ENCODE peak calls at places on chromosomes 1 and 21, in six cellular contexts. One of them, this sample, is unnamed. For H3K4me1, the result is how much of the 10 kb centered on the place peaks cover.

GRCh38 chr1:117015701-117016100 is 14.1 kb downstream of the CD101 start:
- DNase-seq in transverse colon: no peak
- DNase-seq in HCT116: no peak
- DNase-seq in prostate gland: no peak
- DNase-seq in stomach: no peak
- DNase-seq in suprapubic skin: no peak
- DNase-seq in this sample: no peak

GRCh38 chr1:26418865-26419349 is 8.3 kb downstream of the LIN28A start:
- DNase-seq in transverse colon: no peak
- DNase-seq in HCT116: no peak
- DNase-seq in prostate gland: no peak
- DNase-seq in stomach: no peak
- DNase-seq in suprapubic skin: no peak
- DNase-seq in this sample: no peak

GRCh38 chr1:196380311-196380710 is 227.9 kb downstream of the KCNT2 start:
- DNase-seq in transverse colon: no peak
- DNase-seq in HCT116: no peak
- DNase-seq in prostate gland: no peak
- DNase-seq in stomach: no peak
- DNase-seq in suprapubic skin: no peak
- DNase-seq in this sample: no peak

GRCh38 chr21:29256125-29256895 is 42.4 kb upstream of the BACH1 start:
- DNase-seq in transverse colon: no peak
- DNase-seq in HCT116: no peak
- DNase-seq in prostate gland: no peak
- DNase-seq in stomach: no peak
- DNase-seq in suprapubic skin: no peak
- DNase-seq in this sample: no peak

GRCh38 chr1:53956308-53957168 is 10.4 kb downstream of the LRRC42 start:
- DNase-seq in transverse colon: no peak
- DNase-seq in HCT116: no peak
- DNase-seq in prostate gland: no peak
- DNase-seq in stomach: no peak
- DNase-seq in suprapubic skin: no peak
- DNase-seq in this sample: no peak

GRCh38 chr1:47637111-47637685 is 199.4 kb downstream of the FOXD2 start:
- DNase-seq in transverse colon: no peak
- DNase-seq in HCT116: no peak
- DNase-seq in prostate gland: no peak
- DNase-seq in stomach: no peak
- DNase-seq in suprapubic skin: no peak
- DNase-seq in this sample: no peak

GRCh38 chr1:30135729-30136128 is 587.7 kb downstream of the MATN1 start:
- DNase-seq in transverse colon: no peak
- DNase-seq in HCT116: no peak
- DNase-seq in prostate gland: no peak
- DNase-seq in stomach: no peak
- DNase-seq in suprapubic skin: no peak
- DNase-seq in this sample: no peak

GRCh38 chr21:41877901-41878830 is 978 bp downstream of the PRDM15 start:
- DNase-seq in transverse colon: peak
- DNase-seq in HCT116: no peak
- DNase-seq in prostate gland: no peak
- DNase-seq in stomach: peak
- DNase-seq in suprapubic skin: no peak
- DNase-seq in this sample: peak

GRCh38 chr1:194181845-194182244 is 995.4 kb upstream of the B3GALT2 start:
- DNase-seq in transverse colon: no peak
- DNase-seq in HCT116: no peak
- DNase-seq in prostate gland: no peak
- DNase-seq in stomach: no peak
- DNase-seq in suprapubic skin: no peak
- DNase-seq in this sample: no peak

GRCh38 chr1:91900538-91900937 is 14.6 kb upstream of the TGFBR3 start:
- DNase-seq in transverse colon: no peak
- DNase-seq in HCT116: no peak
- DNase-seq in prostate gland: no peak
- DNase-seq in stomach: no peak
- DNase-seq in suprapubic skin: no peak
- DNase-seq in this sample: no peak

GRCh38 chr21:34141373-34141772 is 68.0 kb downstream of the MRPS6 start:
- DNase-seq in transverse colon: no peak
- DNase-seq in HCT116: no peak
- DNase-seq in prostate gland: no peak
- DNase-seq in stomach: no peak
- DNase-seq in suprapubic skin: no peak
- DNase-seq in this sample: no peak

GRCh38 chr1:8266436-8267165 is 51.3 kb upstream of the SLC45A1 start:
- DNase-seq in transverse colon: no peak
- DNase-seq in HCT116: no peak
- DNase-seq in prostate gland: no peak
- DNase-seq in stomach: no peak
- DNase-seq in suprapubic skin: no peak
- DNase-seq in this sample: no peak

GRCh38 chr1:5551274-5551966 is 440.8 kb downstream of the NPHP4 start:
- DNase-seq in transverse colon: peak
- DNase-seq in HCT116: peak
- DNase-seq in prostate gland: peak
- DNase-seq in stomach: no peak
- DNase-seq in suprapubic skin: no peak
- DNase-seq in this sample: no peak

GRCh38 chr21:40902299-40902698 is 55.3 kb upstream of the DSCAM start:
- DNase-seq in transverse colon: no peak
- DNase-seq in HCT116: no peak
- DNase-seq in prostate gland: peak
- DNase-seq in stomach: peak
- DNase-seq in suprapubic skin: no peak
- DNase-seq in this sample: no peak

GRCh38 chr1:185561629-185562028 is 172.6 kb upstream of the HMCN1 start:
- DNase-seq in transverse colon: no peak
- DNase-seq in HCT116: no peak
- DNase-seq in prostate gland: no peak
- DNase-seq in stomach: no peak
- DNase-seq in suprapubic skin: no peak
- DNase-seq in this sample: no peak

GRCh38 chr1:237903961-237904360 is 13.2 kb upstream of the ZP4 start:
- DNase-seq in transverse colon: no peak
- DNase-seq in HCT116: no peak
- DNase-seq in prostate gland: no peak
- DNase-seq in stomach: no peak
- DNase-seq in suprapubic skin: no peak
- DNase-seq in this sample: no peak

GRCh38 chr21:42403611-42404231 is at the start of gene UBASH3A:
- DNase-seq in transverse colon: peak
- DNase-seq in HCT116: no peak
- DNase-seq in prostate gland: no peak
- DNase-seq in stomach: no peak
- DNase-seq in suprapubic skin: no peak
- DNase-seq in this sample: peak

GRCh38 chr1:58815680-58816071 is 31.8 kb upstream of the JUN start:
- DNase-seq in transverse colon: peak
- DNase-seq in HCT116: no peak
- DNase-seq in prostate gland: peak
- DNase-seq in stomach: no peak
- DNase-seq in suprapubic skin: no peak
- DNase-seq in this sample: no peak

GRCh38 chr1:170682159-170682558 is 18.2 kb downstream of the PRRX1 start:
- DNase-seq in transverse colon: no peak
- DNase-seq in HCT116: no peak
- DNase-seq in prostate gland: no peak
- DNase-seq in stomach: no peak
- DNase-seq in suprapubic skin: no peak
- DNase-seq in this sample: no peak

GRCh38 chr1:6750490-6750889 is 34.8 kb upstream of the CAMTA1 start:
- DNase-seq in transverse colon: no peak
- DNase-seq in HCT116: no peak
- DNase-seq in prostate gland: no peak
- DNase-seq in stomach: no peak
- DNase-seq in suprapubic skin: no peak
- DNase-seq in this sample: no peak

GRCh38 chr1:151346082-151346768 is 827 bp downstream of the RFX5 start:
- DNase-seq in transverse colon: no peak
- DNase-seq in HCT116: no peak
- DNase-seq in prostate gland: no peak
- DNase-seq in stomach: no peak
- DNase-seq in suprapubic skin: no peak
- DNase-seq in this sample: no peak

GRCh38 chr1:191206808-191207207 is 729.1 kb upstream of the BRINP3 start:
- DNase-seq in transverse colon: no peak
- DNase-seq in HCT116: peak
- DNase-seq in prostate gland: no peak
- DNase-seq in stomach: no peak
- DNase-seq in suprapubic skin: no peak
- DNase-seq in this sample: no peak

DNA sequence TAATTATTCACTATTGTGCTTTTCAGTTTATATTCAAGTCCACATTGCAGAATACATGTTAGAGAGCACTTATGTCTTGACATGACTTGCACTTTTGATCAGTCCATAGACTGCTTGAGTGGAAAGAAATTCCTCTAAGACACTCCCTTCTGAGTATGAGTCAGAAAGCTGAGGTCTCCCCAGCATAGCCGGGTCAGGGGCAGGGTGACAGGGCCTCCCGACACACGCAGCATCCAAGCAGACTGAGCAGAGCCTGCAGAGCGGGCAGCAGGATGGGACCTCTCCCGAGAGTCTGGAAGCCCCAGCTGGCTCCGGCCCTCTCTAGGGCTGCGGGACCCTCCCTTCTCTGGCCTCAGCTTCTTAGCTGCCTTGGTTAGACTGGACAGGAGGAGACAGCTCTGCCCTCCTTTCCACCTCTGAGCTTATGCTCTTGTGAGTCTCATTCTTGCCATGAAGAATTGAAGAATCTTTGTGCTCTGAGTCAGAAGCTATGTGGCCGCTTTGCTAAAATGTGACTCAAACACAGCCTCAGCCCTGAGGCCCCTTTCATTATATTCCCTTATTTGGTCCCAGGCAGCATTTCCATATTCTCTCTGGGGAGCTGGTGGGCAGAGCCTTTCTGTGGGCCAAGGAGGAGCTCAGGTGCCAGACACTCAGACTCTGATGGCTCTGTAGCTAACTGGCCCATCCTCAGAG is 11.2 kb upstream of the CAPN2 start:
- DNase-seq in transverse colon: no peak
- DNase-seq in HCT116: peak
- DNase-seq in prostate gland: no peak
- DNase-seq in stomach: no peak
- DNase-seq in suprapubic skin: no peak
- DNase-seq in this sample: no peak
- TF ChIP-seq POLR2AphosphoS5 in transverse colon: no peak
- TF ChIP-seq POLR2AphosphoS5 in HCT116: peak
- TF ChIP-seq POLR2AphosphoS5 in prostate gland: no peak
- TF ChIP-seq POLR2AphosphoS5 in stomach: peak
- TF ChIP-seq POLR2AphosphoS5 in suprapubic skin: no peak
- TF ChIP-seq POLR2AphosphoS5 in this sample: no peak

GRCh38 chr1:246114369-246114768 is 392.7 kb downstream of the SMYD3 start:
- DNase-seq in transverse colon: no peak
- DNase-seq in HCT116: no peak
- DNase-seq in prostate gland: no peak
- DNase-seq in stomach: no peak
- DNase-seq in suprapubic skin: no peak
- DNase-seq in this sample: no peak

GRCh38 chr1:246110343-246111219 is 396.5 kb downstream of the SMYD3 start:
- DNase-seq in transverse colon: peak
- DNase-seq in HCT116: no peak
- DNase-seq in prostate gland: no peak
- DNase-seq in stomach: no peak
- DNase-seq in suprapubic skin: no peak
- DNase-seq in this sample: no peak

GRCh38 chr1:246111570-246111969 is 395.5 kb downstream of the SMYD3 start:
- DNase-seq in transverse colon: no peak
- DNase-seq in HCT116: no peak
- DNase-seq in prostate gland: no peak
- DNase-seq in stomach: no peak
- DNase-seq in suprapubic skin: no peak
- DNase-seq in this sample: no peak

GRCh38 chr1:246117066-246117791 is 389.9 kb downstream of the SMYD3 start:
- DNase-seq in transverse colon: peak
- DNase-seq in HCT116: no peak
- DNase-seq in prostate gland: no peak
- DNase-seq in stomach: peak
- DNase-seq in suprapubic skin: no peak
- DNase-seq in this sample: no peak

DNA sequence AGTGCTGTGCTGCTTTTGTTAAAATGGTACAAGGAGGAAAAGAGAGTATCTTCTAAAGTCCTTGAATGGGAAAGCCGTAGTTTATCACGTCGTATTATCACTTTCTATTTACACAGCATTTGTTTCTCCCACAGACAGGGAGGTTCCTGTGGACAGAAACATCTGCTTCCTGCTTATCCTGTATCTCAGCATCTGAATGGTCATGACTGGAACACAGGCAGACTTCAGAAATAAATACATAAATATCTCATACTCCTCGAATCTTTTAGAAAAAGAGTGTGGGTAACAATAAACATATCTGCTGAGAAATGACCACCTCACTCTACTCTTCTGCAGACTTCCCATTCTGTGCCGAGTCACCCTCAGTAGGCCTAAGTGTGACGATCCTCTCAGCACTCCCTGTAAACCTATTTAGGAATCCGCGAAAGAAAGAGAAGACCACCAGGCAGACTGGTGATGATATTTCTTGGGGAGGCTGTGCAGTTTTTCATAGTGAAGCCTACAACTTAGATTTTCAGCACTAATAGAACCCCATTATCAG is 393.5 kb downstream of the SMYD3 start:
- DNase-seq in transverse colon: no peak
- DNase-seq in HCT116: no peak
- DNase-seq in prostate gland: no peak
- DNase-seq in stomach: no peak
- DNase-seq in suprapubic skin: no peak
- DNase-seq in this sample: no peak
- H3K4me1 ChIP-seq in transverse colon: under half
- H3K4me1 ChIP-seq in HCT116: under half
- H3K4me1 ChIP-seq in prostate gland: under half
- H3K4me1 ChIP-seq in stomach: under half
- H3K4me1 ChIP-seq in suprapubic skin: under half
- H3K4me1 ChIP-seq in this sample: under half

DNA sequence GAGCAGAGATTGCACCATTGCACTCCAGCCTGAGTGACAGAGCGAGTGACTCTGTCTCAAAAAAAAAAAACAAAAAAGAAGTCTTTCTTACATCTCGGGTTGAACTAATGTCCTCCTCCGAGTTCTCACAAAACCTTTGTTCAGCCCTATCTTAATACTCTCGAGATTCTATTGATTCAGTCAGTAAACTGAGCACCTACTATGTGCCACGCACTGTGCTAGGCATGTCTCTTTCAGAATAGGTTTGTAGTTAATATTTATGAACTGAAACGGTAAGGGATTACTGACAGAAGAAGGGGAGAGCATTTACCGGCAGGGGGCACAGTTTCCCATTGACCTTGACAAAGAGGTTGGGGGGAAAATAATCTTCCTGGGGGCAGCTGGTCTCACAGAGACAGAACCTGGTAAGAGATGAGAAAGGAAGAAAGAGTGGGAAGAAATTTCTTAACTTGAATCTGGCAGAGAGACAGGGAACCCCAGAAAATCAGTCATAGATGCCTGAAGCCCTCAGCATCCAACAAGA is 3.4 kb downstream of the PIAS3 start:
- DNase-seq in transverse colon: no peak
- DNase-seq in HCT116: no peak
- DNase-seq in prostate gland: no peak
- DNase-seq in stomach: no peak
- DNase-seq in suprapubic skin: no peak
- DNase-seq in this sample: no peak
- TF ChIP-seq CTCF in transverse colon: no peak
- TF ChIP-seq CTCF in HCT116: peak
- TF ChIP-seq CTCF in prostate gland: no peak
- TF ChIP-seq CTCF in stomach: no peak
- TF ChIP-seq CTCF in suprapubic skin: no peak
- TF ChIP-seq CTCF in this sample: no peak

GRCh38 chr1:206737729-206738222 is 32.8 kb upstream of the IL19 start:
- DNase-seq in transverse colon: no peak
- DNase-seq in HCT116: no peak
- DNase-seq in prostate gland: no peak
- DNase-seq in stomach: no peak
- DNase-seq in suprapubic skin: no peak
- DNase-seq in this sample: no peak
- TF ChIP-seq POLR2AphosphoS5 in transverse colon: no peak
- TF ChIP-seq POLR2AphosphoS5 in HCT116: no peak
- TF ChIP-seq POLR2AphosphoS5 in prostate gland: no peak
- TF ChIP-seq POLR2AphosphoS5 in stomach: no peak
- TF ChIP-seq POLR2AphosphoS5 in suprapubic skin: no peak
- TF ChIP-seq POLR2AphosphoS5 in this sample: no peak

This sample was measured in spleen.